ENCODE peak calls at places on chromosomes 4 and X, in seven cellular contexts. X, M, A, G, S, T and F are unnamed samples.

GRCh38 chrX:71315917-71316316 is 14.4 kb downstream of the ITGB1BP2 start:
- DNase-seq in X (no peak), M (no peak), A (peak; percentile 67), G (no peak), S (peak; percentile 83), T (no peak), F (no peak)

GRCh38 chr4:3827616-3828492 is 61.7 kb downstream of the ADRA2C start:
- DNase-seq in X (no peak), M (peak; percentile 92), A (peak; percentile 5), G (no peak), S (peak; percentile 37), T (peak; percentile 64), F (no peak)

GRCh38 chrX:110250847-110251246 is 67.0 kb downstream of the AMMECR1 start:
- DNase-seq in X (no peak), M (no peak), A (no peak), G (no peak), S (no peak), T (no peak), F (no peak)

GRCh38 chrX:45801554-45801953 is 600.9 kb upstream of the DIPK2B start:
- DNase-seq in X (peak; percentile 74), M (no peak), A (peak; percentile 74), G (no peak), S (peak; percentile 65), T (peak; percentile 5), F (no peak)

GRCh38 chrX:130055103-130055502 is 55.2 kb downstream of the ELF4 start:
- DNase-seq in X (no peak), M (no peak), A (peak; percentile 65), G (no peak), S (peak; percentile 35), T (peak; percentile 25), F (no peak)

GRCh38 chr4:174120446-174121142 is 162.9 kb downstream of the FBXO8 start:
- DNase-seq in X (peak; percentile 55), M (peak; percentile 5), A (peak; percentile 83), G (no peak), S (peak; percentile 83), T (peak; percentile 50), F (peak; percentile 3)

GRCh38 chr4:38232741-38233140 is 272.5 kb downstream of the PTTG2 start:
- DNase-seq in X (no peak), M (no peak), A (no peak), G (no peak), S (no peak), T (no peak), F (no peak)

GRCh38 chr4:93469560-93469959 is 359.0 kb upstream of the ATOH1 start:
- DNase-seq in X (no peak), M (no peak), A (no peak), G (no peak), S (no peak), T (no peak), F (no peak)

GRCh38 chr4:6153874-6154273 is 46.5 kb downstream of the JAKMIP1 start:
- DNase-seq in X (no peak), M (no peak), A (no peak), G (no peak), S (no peak), T (no peak), F (no peak)

GRCh38 chr4:111639876-111640275 is 505.4 kb upstream of the FAM241A start:
- DNase-seq in X (no peak), M (no peak), A (peak; percentile 50), G (no peak), S (peak; percentile 61), T (no peak), F (no peak)

GRCh38 chr4:74217365-74217764 is 59.4 kb downstream of the MTHFD2L start:
- DNase-seq in X (no peak), M (no peak), A (peak; percentile 69), G (no peak), S (peak; percentile 65), T (no peak), F (no peak)

GRCh38 chr4:88138561-88138960 is 19.9 kb downstream of the ABCG2 start:
- DNase-seq in X (no peak), M (no peak), A (peak; percentile 81), G (no peak), S (peak; percentile 69), T (no peak), F (no peak)

GRCh38 chr4:74374561-74375327 is 9.8 kb downstream of the EREG start:
- DNase-seq in X (no peak), M (no peak), A (peak; percentile 76), G (no peak), S (peak; percentile 96), T (no peak), F (no peak)

GRCh38 chr4:136581119-136581518 is 951.2 kb downstream of the PCDH18 start:
- DNase-seq in X (no peak), M (no peak), A (no peak), G (no peak), S (no peak), T (no peak), F (no peak)

GRCh38 chr4:109462802-109463201 is 29.2 kb downstream of the SEC24B start:
- DNase-seq in X (no peak), M (no peak), A (no peak), G (no peak), S (peak; percentile 59), T (no peak), F (no peak)